ENCODE peak calls at places on chromosomes 2 and 18, in eight cellular contexts. A is spleen, O is mammary epithelial cell, R is HCT116, N is PC-9, G is upper lobe of right lung, M is ovary, X is psoas muscle. U is an unnamed sample.

GRCh38 chr2:38935568-38936172 is 46.0 kb downstream of the ARHGEF33 start:
- DNase-seq in A (no peak), O (peak), R (no peak), N (no peak), G (no peak), M (no peak), X (no peak), U (no peak)

GRCh38 chr2:28311660-28312249 is 80.9 kb upstream of the FOSL2 start:
- DNase-seq in A (no peak), O (no peak), R (no peak), N (no peak), G (no peak), M (no peak), X (no peak), U (no peak)

GRCh38 chr2:186531257-186531775 is 45.3 kb downstream of the ZC3H15 start:
- DNase-seq in A (no peak), O (no peak), R (no peak), N (no peak), G (no peak), M (no peak), X (no peak), U (no peak)

GRCh38 chr2:137838255-137839092 is 125.8 kb upstream of the HNMT start:
- DNase-seq in A (no peak), O (peak), R (peak), N (no peak), G (no peak), M (no peak), X (no peak), U (no peak)

GRCh38 chr2:135819211-135819610 is 17.8 kb downstream of the LCT start:
- DNase-seq in A (no peak), O (no peak), R (peak), N (no peak), G (no peak), M (no peak), X (no peak), U (no peak)

GRCh38 chr2:64644240-64645013 is 9.3 kb downstream of the SERTAD2 start:
- DNase-seq in A (peak), O (peak), R (peak), N (peak), G (peak), M (peak), X (peak), U (peak)

GRCh38 chr18:8549254-8549653 is 60.0 kb upstream of the RAB12 start:
- DNase-seq in A (no peak), O (no peak), R (no peak), N (no peak), G (no peak), M (no peak), X (no peak), U (no peak)

GRCh38 chr2:71129114-71129890 is 727 bp downstream of the MCEE start:
- DNase-seq in A (no peak), O (peak), R (no peak), N (no peak), G (no peak), M (no peak), X (no peak), U (no peak)

GRCh38 chr2:199480966-199481365 is 23.2 kb upstream of the SATB2 start:
- DNase-seq in A (no peak), O (no peak), R (no peak), N (no peak), G (no peak), M (no peak), X (no peak), U (no peak)

GRCh38 chr2:46229134-46230063 is 67.8 kb upstream of the EPAS1 start:
- DNase-seq in A (peak), O (peak), R (no peak), N (no peak), G (no peak), M (no peak), X (no peak), U (no peak)
- TF ChIP-seq CTCF in A (no peak), O (no peak), R (peak), N (no peak), G (no peak), M (no peak), X (no peak), U (no peak)

GRCh38 chr2:179826297-179826696 is 35.1 kb downstream of the ZNF385B start:
- DNase-seq in A (no peak), O (no peak), R (no peak), N (no peak), G (no peak), M (no peak), X (no peak), U (no peak)

GRCh38 chr2:179824961-179825360 is 36.5 kb downstream of the ZNF385B start:
- DNase-seq in A (no peak), O (no peak), R (no peak), N (no peak), G (no peak), M (no peak), X (no peak), U (no peak)

GRCh38 chr2:179818546-179818945 is 42.9 kb downstream of the ZNF385B start:
- DNase-seq in A (no peak), O (no peak), R (no peak), N (peak), G (no peak), M (no peak), X (no peak), U (no peak)

GRCh38 chr2:179825494-179825893 is 35.9 kb downstream of the ZNF385B start:
- DNase-seq in A (no peak), O (no peak), R (no peak), N (no peak), G (no peak), M (no peak), X (no peak), U (no peak)

DNA sequence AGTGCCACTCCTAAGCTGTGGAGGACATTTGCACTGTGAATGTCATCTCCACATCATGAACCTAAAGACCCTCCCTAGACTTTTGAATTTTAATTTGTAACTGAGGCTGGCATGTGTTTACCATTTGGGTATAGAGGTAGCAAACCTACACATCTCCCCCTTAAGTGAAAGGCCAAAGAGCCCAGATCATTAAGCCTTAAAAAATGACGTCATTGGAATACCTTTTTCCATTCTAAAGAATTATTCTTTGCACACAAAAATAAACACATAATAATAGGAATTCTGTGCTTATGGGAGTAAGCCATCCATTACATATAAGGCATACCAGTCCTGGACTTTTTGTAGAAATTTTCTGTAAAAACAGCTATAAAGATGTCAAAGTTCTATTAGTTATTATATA is 38.9 kb downstream of the ZNF385B start:
- DNase-seq in A (no peak), O (no peak), R (no peak), N (no peak), G (no peak), M (no peak), X (no peak), U (no peak)
- H3K27ac ChIP-seq in A (no peak), O (no peak), R (no peak), N (no peak), G (no peak), M (no peak), X (no peak), U (no peak)

GRCh38 chr2:119474371-119475224 is 42.9 kb downstream of the TMEM37 start:
- DNase-seq in A (no peak), O (no peak), R (no peak), N (no peak), G (no peak), M (no peak), X (no peak), U (peak)

GRCh38 chr2:119475857-119476244 is 44.2 kb downstream of the TMEM37 start:
- DNase-seq in A (no peak), O (no peak), R (no peak), N (no peak), G (no peak), M (no peak), X (no peak), U (no peak)

GRCh38 chr2:119478188-119479065 is 45.9 kb downstream of the SCTR start:
- DNase-seq in A (no peak), O (no peak), R (no peak), N (no peak), G (no peak), M (no peak), X (no peak), U (no peak)

GRCh38 chr2:119475225-119475856 is 43.7 kb downstream of the TMEM37 start:
- DNase-seq in A (no peak), O (no peak), R (no peak), N (no peak), G (no peak), M (no peak), X (no peak), U (no peak)

GRCh38 chr2:119476301-119477117 is 44.9 kb downstream of the TMEM37 start:
- DNase-seq in A (peak), O (peak), R (peak), N (peak), G (peak), M (peak), X (peak), U (peak)
- H3K4me3 ChIP-seq in A (no peak), O (no peak), R (no peak), N (no peak), G (no peak), M (no peak), X (no peak), U (no peak)

GRCh38 chr2:210190345-210190744 is 19.1 kb upstream of the KANSL1L start:
- DNase-seq in A (no peak), O (no peak), R (no peak), N (no peak), G (no peak), M (no peak), X (no peak), U (no peak)

GRCh38 chr2:210199854-210200253 is 25.4 kb downstream of the ACADL start:
- DNase-seq in A (no peak), O (no peak), R (no peak), N (no peak), G (no peak), M (no peak), X (no peak), U (no peak)

GRCh38 chr2:210198326-210198725 is 26.9 kb downstream of the ACADL start:
- DNase-seq in A (no peak), O (peak), R (no peak), N (no peak), G (no peak), M (no peak), X (no peak), U (no peak)

GRCh38 chr2:210199186-210199765 is 26.0 kb downstream of the ACADL start:
- DNase-seq in A (no peak), O (no peak), R (peak), N (no peak), G (no peak), M (no peak), X (no peak), U (no peak)

DNA sequence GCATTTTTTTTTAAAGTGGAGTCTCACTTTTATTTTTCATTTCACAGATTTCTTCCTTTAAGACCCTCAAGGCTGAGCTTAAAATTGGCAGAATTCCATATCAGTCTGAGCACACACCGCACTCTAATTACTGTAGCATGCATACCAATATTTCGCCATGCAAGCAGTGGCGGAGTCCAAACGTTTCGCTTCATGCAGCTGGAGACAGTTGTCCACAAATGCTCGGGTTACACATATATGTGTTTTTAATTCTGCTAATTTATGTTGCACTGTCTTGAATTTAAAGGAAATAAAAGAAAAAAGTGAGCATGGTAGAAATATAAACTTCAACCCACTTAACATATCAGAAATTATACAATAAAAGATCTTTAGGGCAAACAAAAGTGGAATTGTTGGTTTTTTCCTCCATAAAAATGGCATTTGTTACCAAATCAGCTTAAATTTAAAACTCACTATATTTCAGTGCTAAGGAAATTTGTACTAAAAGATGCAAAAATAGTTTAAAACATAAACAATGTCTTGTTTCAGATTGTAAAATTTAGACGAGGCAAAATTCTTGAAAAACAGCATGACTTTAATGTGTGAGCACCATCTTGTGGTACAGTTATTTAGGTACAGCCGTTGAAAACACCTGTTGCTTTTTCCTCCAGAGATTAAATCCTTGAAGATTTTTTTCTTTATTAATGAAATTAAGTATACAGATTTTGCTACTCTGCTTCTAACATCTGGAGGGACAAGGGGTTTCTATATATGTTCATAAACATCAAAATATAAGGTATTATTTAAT is 24.1 kb upstream of the KANSL1L start:
- DNase-seq in A (no peak), O (no peak), R (peak), N (no peak), G (no peak), M (no peak), X (no peak), U (no peak)
- TF ChIP-seq CTCF in A (peak), O (peak), R (peak), N (peak), G (peak), M (peak), X (peak), U (peak)

GRCh38 chr2:219968685-219969345 is 341.4 kb downstream of the SLC4A3 start:
- DNase-seq in A (no peak), O (peak), R (peak), N (peak), G (no peak), M (no peak), X (no peak), U (no peak)

GRCh38 chr2:219969508-219969907 is 342.1 kb downstream of the SLC4A3 start:
- DNase-seq in A (no peak), O (peak), R (no peak), N (no peak), G (no peak), M (no peak), X (no peak), U (no peak)

DNA sequence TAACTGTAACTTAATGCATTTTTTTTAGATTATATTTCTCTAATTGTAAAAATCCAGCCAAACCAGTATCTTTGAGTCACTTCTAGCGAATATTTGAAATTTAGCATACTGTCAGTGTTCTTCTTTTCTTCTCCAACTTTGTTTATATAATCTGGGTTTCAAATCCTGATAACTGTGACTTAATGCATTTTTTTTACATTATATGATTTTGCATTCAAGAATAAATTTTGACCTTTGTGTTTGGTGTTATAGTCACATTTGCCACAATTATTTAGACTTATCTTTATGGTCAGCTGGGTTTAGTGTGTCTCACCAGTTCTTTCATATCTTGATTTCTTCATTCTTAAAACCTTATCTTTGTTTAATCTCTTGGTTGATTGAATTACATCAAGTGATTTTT is 345.7 kb downstream of the SLC4A3 start:
- DNase-seq in A (no peak), O (no peak), R (no peak), N (no peak), G (no peak), M (no peak), X (no peak), U (no peak)
- H3K27ac ChIP-seq in A (no peak), O (no peak), R (no peak), N (no peak), G (no peak), M (no peak), X (no peak), U (no peak)

GRCh38 chr2:144513388-144514100 is 6.4 kb downstream of the ZEB2 start:
- DNase-seq in A (peak), O (no peak), R (no peak), N (no peak), G (no peak), M (peak), X (peak), U (no peak)

GRCh38 chr2:144511222-144511855 is 8.6 kb downstream of the ZEB2 start:
- DNase-seq in A (no peak), O (no peak), R (no peak), N (no peak), G (no peak), M (no peak), X (no peak), U (no peak)

GRCh38 chr2:144514731-144515424 is 5.0 kb downstream of the ZEB2 start:
- DNase-seq in A (no peak), O (no peak), R (no peak), N (no peak), G (no peak), M (no peak), X (no peak), U (no peak)

GRCh38 chr2:144511945-144512344 is 8.0 kb downstream of the ZEB2 start:
- DNase-seq in A (no peak), O (no peak), R (no peak), N (no peak), G (no peak), M (no peak), X (no peak), U (no peak)

GRCh38 chr2:144512421-144513272 is 7.3 kb downstream of the ZEB2 start:
- DNase-seq in A (no peak), O (no peak), R (no peak), N (no peak), G (no peak), M (no peak), X (no peak), U (no peak)
- H3K4me3 ChIP-seq in A (no peak), O (no peak), R (no peak), N (no peak), G (peak), M (no peak), X (peak), U (peak)

GRCh38 chr2:83517727-83518368 is 941.2 kb downstream of the SUCLG1 start:
- DNase-seq in A (no peak), O (no peak), R (no peak), N (no peak), G (no peak), M (no peak), X (no peak), U (no peak)

GRCh38 chr2:83516503-83516902 is 942.6 kb downstream of the SUCLG1 start:
- DNase-seq in A (no peak), O (no peak), R (no peak), N (no peak), G (no peak), M (no peak), X (no peak), U (no peak)
- TF ChIP-seq CTCF in A (no peak), O (no peak), R (peak), N (no peak), G (no peak), M (no peak), X (no peak), U (no peak)

U was measured in coronary artery.